ENCODE peak calls at places on chromosome 21, in seven cellular contexts. U, K, Y, W, L, H and O are unnamed samples.

GRCh38 chr21:41664881-41665765 is 101.7 kb downstream of the RIPK4 start:
- DNase-seq in U (no peak), K (peak), Y (no peak), W (peak), L (no peak), H (no peak), O (no peak)

GRCh38 chr21:32207096-32207716 is 71.6 kb downstream of the MIS18A start:
- DNase-seq in U (no peak), K (no peak), Y (no peak), W (no peak), L (no peak), H (no peak), O (no peak)

GRCh38 chr21:25296239-25296638 is 311.0 kb downstream of the MRPL39 start:
- DNase-seq in U (peak), K (peak), Y (no peak), W (no peak), L (no peak), H (no peak), O (no peak)

GRCh38 chr21:26140185-26140584 is 30.4 kb downstream of the APP start:
- DNase-seq in U (no peak), K (peak), Y (no peak), W (peak), L (no peak), H (peak), O (no peak)

GRCh38 chr21:45187646-45188045 is 100.0 kb downstream of the POFUT2 start:
- DNase-seq in U (no peak), K (peak), Y (no peak), W (no peak), L (no peak), H (no peak), O (no peak)

GRCh38 chr21:43364851-43365424 is 62.0 kb downstream of the SIK1 start:
- DNase-seq in U (no peak), K (no peak), Y (no peak), W (no peak), L (no peak), H (no peak), O (no peak)

GRCh38 chr21:30541764-30542163 is at the start of gene KRTAP19-6:
- DNase-seq in U (no peak), K (no peak), Y (no peak), W (no peak), L (no peak), H (no peak), O (no peak)

GRCh38 chr21:44528634-44528995 is 11.4 kb downstream of the KRTAP10-1 start:
- DNase-seq in U (no peak), K (no peak), Y (no peak), W (no peak), L (no peak), H (no peak), O (no peak)

GRCh38 chr21:45432575-45433255 is 27.8 kb downstream of the COL18A1 start:
- DNase-seq in U (no peak), K (peak), Y (no peak), W (no peak), L (no peak), H (no peak), O (no peak)

GRCh38 chr21:37087188-37087587 is 14.1 kb downstream of the TTC3 start:
- DNase-seq in U (peak), K (peak), Y (no peak), W (no peak), L (no peak), H (peak), O (peak)

GRCh38 chr21:45974073-45975016 is 7.2 kb upstream of the COL6A1 start:
- DNase-seq in U (no peak), K (peak), Y (peak), W (no peak), L (no peak), H (peak), O (no peak)

GRCh38 chr21:36916718-36917117 is 49.8 kb downstream of the HLCS start:
- DNase-seq in U (no peak), K (no peak), Y (no peak), W (no peak), L (no peak), H (no peak), O (no peak)

GRCh38 chr21:46061950-46062349 is 36.0 kb upstream of the COL6A2 start:
- DNase-seq in U (no peak), K (no peak), Y (no peak), W (no peak), L (no peak), H (no peak), O (no peak)

GRCh38 chr21:34882719-34883131 is 166.4 kb downstream of the RUNX1 start:
- DNase-seq in U (peak), K (no peak), Y (no peak), W (no peak), L (no peak), H (no peak), O (peak)

GRCh38 chr21:38293113-38293512 is 36.3 kb downstream of the KCNJ15 start:
- DNase-seq in U (no peak), K (no peak), Y (no peak), W (no peak), L (no peak), H (peak), O (no peak)

GRCh38 chr21:33936221-33937038 is 20.8 kb upstream of the ATP5PO start:
- DNase-seq in U (peak), K (peak), Y (no peak), W (no peak), L (no peak), H (no peak), O (no peak)

GRCh38 chr21:43712268-43712942 is 6.5 kb upstream of the PDXK start:
- DNase-seq in U (no peak), K (peak), Y (no peak), W (no peak), L (no peak), H (peak), O (no peak)

GRCh38 chr21:45913886-45914285 is 67.7 kb upstream of the COL6A1 start:
- DNase-seq in U (no peak), K (no peak), Y (no peak), W (no peak), L (no peak), H (no peak), O (no peak)

GRCh38 chr21:46436586-46436985 is 22.1 kb upstream of the DIP2A start:
- DNase-seq in U (no peak), K (no peak), Y (no peak), W (no peak), L (no peak), H (no peak), O (no peak)

GRCh38 chr21:25563399-25564116 is 43.7 kb downstream of the MRPL39 start:
- DNase-seq in U (peak), K (no peak), Y (no peak), W (no peak), L (no peak), H (no peak), O (peak)

GRCh38 chr21:45086342-45086958 is 12.1 kb downstream of the ADARB1 start:
- DNase-seq in U (no peak), K (no peak), Y (no peak), W (no peak), L (no peak), H (no peak), O (peak)

GRCh38 chr21:18617291-18617690 is 213.7 kb upstream of the TMPRSS15 start:
- DNase-seq in U (no peak), K (no peak), Y (no peak), W (no peak), L (no peak), H (no peak), O (no peak)

GRCh38 chr21:44199448-44199847 is 41.3 kb downstream of the ICOSLG start:
- DNase-seq in U (no peak), K (no peak), Y (no peak), W (no peak), L (no peak), H (no peak), O (no peak)

GRCh38 chr21:42695324-42696025 is 42.1 kb downstream of the PDE9A start:
- DNase-seq in U (no peak), K (peak), Y (no peak), W (no peak), L (no peak), H (no peak), O (no peak)

GRCh38 chr21:37878946-37879660 is 37.2 kb downstream of the KCNJ6 start:
- DNase-seq in U (no peak), K (peak), Y (no peak), W (no peak), L (no peak), H (peak), O (no peak)

GRCh38 chr21:44626673-44627143 is at the start of gene KRTAP10-9:
- DNase-seq in U (no peak), K (no peak), Y (no peak), W (no peak), L (no peak), H (no peak), O (no peak)

GRCh38 chr21:24590261-24590660 is 1017.0 kb downstream of the MRPL39 start:
- DNase-seq in U (no peak), K (no peak), Y (no peak), W (no peak), L (no peak), H (no peak), O (no peak)

GRCh38 chr21:34885636-34886553 is 163.2 kb downstream of the RUNX1 start:
- DNase-seq in U (peak), K (no peak), Y (no peak), W (no peak), L (no peak), H (peak), O (no peak)

GRCh38 chr21:34080693-34081092 is 7.3 kb downstream of the MRPS6 start:
- DNase-seq in U (no peak), K (no peak), Y (no peak), W (no peak), L (no peak), H (no peak), O (no peak)

GRCh38 chr21:33024278-33025103 is 1.2 kb upstream of the OLIG2 start:
- DNase-seq in U (no peak), K (no peak), Y (no peak), W (no peak), L (no peak), H (no peak), O (no peak)

GRCh38 chr21:42336065-42336464 is 14.7 kb downstream of the TFF2 start:
- DNase-seq in U (no peak), K (peak), Y (no peak), W (no peak), L (no peak), H (peak), O (no peak)

GRCh38 chr21:16418211-16418610 is 688.4 kb downstream of the USP25 start:
- DNase-seq in U (no peak), K (peak), Y (no peak), W (no peak), L (no peak), H (no peak), O (no peak)